ENCODE peak calls at places on chromosome 14, in eight cellular contexts. W, T, R, X, V, O, F and N are unnamed samples.

GRCh38 chr14:59422069-59422881 is 42.9 kb downstream of the GPR135 start:
- DNase-seq in W (peak; percentile 66), T (no peak), R (no peak), X (no peak), V (peak; percentile 69), O (no peak), F (no peak), N (no peak)

GRCh38 chr14:75476274-75476995 is 45.8 kb upstream of the BATF start:
- DNase-seq in W (peak; percentile 86), T (no peak), R (no peak), X (no peak), V (no peak), O (no peak), F (no peak), N (no peak)

GRCh38 chr14:38442208-38442607 is 186.3 kb upstream of the CLEC14A start:
- DNase-seq in W (no peak), T (no peak), R (no peak), X (no peak), V (no peak), O (no peak), F (no peak), N (no peak)

GRCh38 chr14:100551056-100551455 is 36.2 kb downstream of the BEGAIN start:
- DNase-seq in W (no peak), T (no peak), R (no peak), X (no peak), V (no peak), O (no peak), F (no peak), N (no peak)

GRCh38 chr14:79564371-79564770 is 646.9 kb downstream of the DIO2 start:
- DNase-seq in W (no peak), T (no peak), R (no peak), X (no peak), V (no peak), O (no peak), F (no peak), N (no peak)

GRCh38 chr14:47240755-47241437 is 434.5 kb downstream of the MDGA2 start:
- DNase-seq in W (peak; percentile 45), T (no peak), R (no peak), X (no peak), V (no peak), O (no peak), F (no peak), N (no peak)

GRCh38 chr14:55128386-55129085 is 516 bp upstream of the LGALS3 start:
- DNase-seq in W (no peak), T (no peak), R (no peak), X (no peak), V (no peak), O (no peak), F (no peak), N (no peak)

GRCh38 chr14:21428930-21429329 is 27.0 kb downstream of the CHD8 start:
- DNase-seq in W (peak; percentile 66), T (no peak), R (no peak), X (no peak), V (no peak), O (no peak), F (no peak), N (no peak)

GRCh38 chr14:103561381-103562134 is 899 bp downstream of the BAG5 start:
- DNase-seq in W (peak; percentile 71), T (no peak), R (peak; percentile 11), X (no peak), V (peak; percentile 62), O (peak; percentile 29), F (peak; percentile 66), N (peak; percentile 64)

GRCh38 chr14:79586401-79586800 is 624.9 kb downstream of the DIO2 start:
- DNase-seq in W (peak; percentile 34), T (no peak), R (no peak), X (no peak), V (no peak), O (no peak), F (no peak), N (no peak)

GRCh38 chr14:44962573-44963528 is 861 bp downstream of the TOGARAM1 start:
- DNase-seq in W (peak; percentile 79), T (no peak), R (no peak), X (peak; percentile 32), V (peak; percentile 44), O (peak; percentile 69), F (peak; percentile 37), N (no peak)

GRCh38 chr14:100065161-100065871 is at the start of gene EVL:
- DNase-seq in W (no peak), T (no peak), R (peak; percentile 52), X (no peak), V (no peak), O (peak; percentile 42), F (peak; percentile 91), N (peak; percentile 68)

GRCh38 chr14:37232907-37233481 is 35.3 kb downstream of the MIPOL1 start:
- DNase-seq in W (peak; percentile 82), T (no peak), R (no peak), X (no peak), V (peak; percentile 75), O (peak; percentile 11), F (no peak), N (peak; percentile 8)

GRCh38 chr14:51828017-51828797 is 32.2 kb upstream of the GNG2 start:
- DNase-seq in W (peak; percentile 82), T (no peak), R (peak; percentile 68), X (no peak), V (peak; percentile 61), O (peak; percentile 17), F (peak; percentile 82), N (peak; percentile 34)

GRCh38 chr14:96673706-96674105 is 123.5 kb upstream of the VRK1 start:
- DNase-seq in W (no peak), T (no peak), R (no peak), X (no peak), V (no peak), O (no peak), F (no peak), N (no peak)

GRCh38 chr14:37133284-37133913 is 39.0 kb downstream of the SLC25A21 start:
- DNase-seq in W (no peak), T (no peak), R (no peak), X (no peak), V (no peak), O (no peak), F (no peak), N (no peak)

GRCh38 chr14:96197163-96197852 is 7.3 kb upstream of the BDKRB2 start:
- DNase-seq in W (no peak), T (no peak), R (no peak), X (no peak), V (no peak), O (no peak), F (no peak), N (no peak)

GRCh38 chr14:70755655-70756054 is 53.7 kb downstream of the MAP3K9 start:
- DNase-seq in W (no peak), T (no peak), R (no peak), X (no peak), V (no peak), O (no peak), F (no peak), N (no peak)

GRCh38 chr14:28382460-28383220 is 383.9 kb upstream of the FOXG1 start:
- DNase-seq in W (peak; percentile 7), T (no peak), R (no peak), X (no peak), V (peak; percentile 87), O (no peak), F (no peak), N (no peak)

GRCh38 chr14:97280526-97280925 is 483.3 kb downstream of the VRK1 start:
- DNase-seq in W (no peak), T (no peak), R (no peak), X (no peak), V (no peak), O (no peak), F (no peak), N (no peak)